ENCODE peak calls at places on chromosomes 11 and 22, in eight cellular contexts. I, Q, A, O, D, F, Z and Y are unnamed samples.

GRCh38 chr22:20819471-20819870 is 39.1 kb downstream of the PI4KA start:
- DNase-seq in I (no peak), Q (no peak), A (no peak), O (no peak), D (no peak), F (no peak), Z (no peak), Y (no peak)

GRCh38 chr11:108718466-108718865 is 53.6 kb downstream of the DDX10 start:
- DNase-seq in I (no peak), Q (no peak), A (no peak), O (no peak), D (no peak), F (no peak), Z (no peak), Y (no peak)

GRCh38 chr11:93630037-93630436 is 31.4 kb upstream of the CEP295 start:
- DNase-seq in I (no peak), Q (no peak), A (no peak), O (no peak), D (no peak), F (no peak), Z (no peak), Y (no peak)

GRCh38 chr22:37121887-37122591 is 12.5 kb upstream of the TMPRSS6 start:
- DNase-seq in I (no peak), Q (peak; percentile 92), A (no peak), O (peak; percentile 70), D (no peak), F (no peak), Z (peak; percentile 83), Y (no peak)

GRCh38 chr22:35381424-35381772 is 502 bp downstream of the HMOX1 start:
- DNase-seq in I (no peak), Q (no peak), A (no peak), O (no peak), D (no peak), F (no peak), Z (no peak), Y (peak; percentile 16)

GRCh38 chr11:12179521-12179920 is 69.1 kb downstream of the MICAL2 start:
- DNase-seq in I (no peak), Q (no peak), A (no peak), O (no peak), D (no peak), F (no peak), Z (no peak), Y (no peak)

GRCh38 chr11:58575377-58576020 is at the start of gene LPXN:
- DNase-seq in I (no peak), Q (no peak), A (no peak), O (peak; percentile 78), D (no peak), F (no peak), Z (peak; percentile 36), Y (no peak)

GRCh38 chr11:15412054-15412453 is 297.3 kb downstream of the INSC start:
- DNase-seq in I (no peak), Q (no peak), A (no peak), O (no peak), D (no peak), F (no peak), Z (no peak), Y (no peak)

GRCh38 chr11:134531331-134532135 is 119.5 kb upstream of the B3GAT1 start:
- DNase-seq in I (no peak), Q (no peak), A (peak; percentile 72), O (no peak), D (peak; percentile 18), F (no peak), Z (no peak), Y (no peak)